ENCODE peak calls at places on chromosomes 12 and 14, in six cellular contexts. S is GM12878, H is A549, Z is upper lobe of left lung, M is HepG2, O is K562. G is an unnamed sample.

GRCh38 chr12:44405267-44405666 is 470.8 kb downstream of the NELL2 start:
- ATAC-seq in S (no peak), H (no peak), Z (no peak), M (no peak), O (no peak), G (no peak)

GRCh38 chr12:92242917-92243316 is 97.3 kb upstream of the BTG1 start:
- ATAC-seq in S (no peak), H (no peak), Z (no peak), M (no peak), O (no peak), G (no peak)

GRCh38 chr12:132205271-132206092 is 61.2 kb downstream of the NOC4L start:
- ATAC-seq in S (peak; percentile 49), H (no peak), Z (peak; percentile 16), M (peak; percentile 35), O (no peak), G (peak; percentile 52)

GRCh38 chr12:67425394-67425793 is 156.2 kb downstream of the CAND1 start:
- ATAC-seq in S (no peak), H (no peak), Z (no peak), M (no peak), O (no peak), G (no peak)

GRCh38 chr12:26340649-26341048 is 145.3 kb downstream of the SSPN start:
- ATAC-seq in S (peak; percentile 87), H (no peak), Z (peak; percentile 92), M (no peak), O (no peak), G (peak; percentile 70)

GRCh38 chr14:98997526-98998205 is 274.3 kb downstream of the BCL11B start:
- ATAC-seq in S (no peak), H (peak; percentile 30), Z (no peak), M (no peak), O (no peak), G (no peak)

GRCh38 chr12:102430661-102431060 is 49.7 kb downstream of the IGF1 start:
- ATAC-seq in S (no peak), H (no peak), Z (peak; percentile 49), M (no peak), O (no peak), G (peak; percentile 28)

GRCh38 chr14:61428261-61428660 is 106.9 kb downstream of the PRKCH start:
- ATAC-seq in S (no peak), H (no peak), Z (no peak), M (no peak), O (no peak), G (no peak)

GRCh38 chr12:106642991-106643390 is 60.2 kb downstream of the RFX4 start:
- ATAC-seq in S (no peak), H (peak; percentile 69), Z (no peak), M (no peak), O (no peak), G (no peak)

DNA sequence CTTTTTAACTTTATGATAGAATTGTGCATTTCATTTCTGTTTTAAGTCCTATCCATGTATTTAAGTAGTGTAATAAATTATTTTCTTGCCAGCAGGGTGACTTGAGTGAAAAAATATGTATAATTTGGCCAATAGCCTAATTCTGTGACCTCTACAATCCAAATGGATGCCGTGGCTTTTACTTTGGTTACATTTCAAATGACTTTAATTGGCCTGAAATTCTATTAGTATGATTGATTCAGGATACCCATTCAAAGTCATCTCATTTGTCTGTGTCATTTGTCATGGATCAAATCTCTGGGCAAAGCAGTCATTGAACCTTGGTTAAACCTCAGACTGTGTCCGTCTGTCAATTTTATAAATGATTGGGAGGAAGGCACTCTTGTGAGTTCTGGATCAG is 29.6 kb downstream of the CRADD start:
- ATAC-seq in S (no peak), H (no peak), Z (no peak), M (no peak), O (no peak), G (no peak)
- TF ChIP-seq EP300 in S (no peak), H (no peak), Z (no peak), M (no peak), O (no peak), G (no peak)

DNA sequence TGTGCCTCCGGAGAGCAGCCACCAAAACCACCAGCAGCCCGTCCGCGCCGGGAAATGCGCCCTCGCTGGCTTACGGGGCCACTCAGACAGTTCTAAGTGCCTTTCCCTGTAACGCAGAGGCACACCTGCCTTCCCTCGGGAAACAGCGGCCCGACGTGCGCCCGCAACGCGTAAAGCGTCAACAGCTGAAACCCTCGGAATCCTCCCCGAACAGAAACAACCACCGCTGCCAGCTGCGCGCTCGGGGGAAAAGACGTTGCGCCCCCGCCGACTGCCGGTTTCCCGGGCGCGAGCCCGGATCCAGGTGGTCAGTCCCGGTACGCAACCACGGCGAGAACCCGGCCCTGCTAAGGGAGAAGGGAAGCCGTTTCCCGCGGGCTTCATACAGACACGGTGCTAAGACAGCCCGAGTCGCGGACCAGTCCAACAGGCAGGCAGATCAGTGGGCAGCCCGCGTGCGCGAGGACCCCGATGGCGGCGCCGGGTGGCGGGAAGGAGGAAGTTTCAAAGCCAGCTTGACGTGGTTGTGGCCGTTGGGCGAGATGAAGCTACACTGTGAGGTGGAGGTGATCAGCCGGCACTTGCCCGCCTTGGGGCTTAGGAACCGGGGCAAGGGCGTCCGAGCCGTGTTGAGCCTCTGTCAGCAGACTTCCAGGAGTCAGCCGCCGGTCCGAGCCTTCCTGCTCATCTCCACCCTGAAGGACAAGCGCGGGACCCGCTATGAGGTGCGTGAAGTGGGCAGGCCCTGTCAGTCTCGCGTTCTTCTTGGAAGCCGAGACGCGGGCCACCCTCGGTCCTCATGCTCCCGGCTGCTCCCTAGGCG is at the start of gene LRR1:
- ATAC-seq in S (peak; percentile 66), H (peak; percentile 89), Z (peak; percentile 96), M (peak; percentile 76), O (peak; percentile 74), G (peak; percentile 87)
- TF ChIP-seq EP300 in S (peak; percentile 6), H (no peak), Z (no peak), M (no peak), O (peak; percentile 16), G (no peak)

DNA sequence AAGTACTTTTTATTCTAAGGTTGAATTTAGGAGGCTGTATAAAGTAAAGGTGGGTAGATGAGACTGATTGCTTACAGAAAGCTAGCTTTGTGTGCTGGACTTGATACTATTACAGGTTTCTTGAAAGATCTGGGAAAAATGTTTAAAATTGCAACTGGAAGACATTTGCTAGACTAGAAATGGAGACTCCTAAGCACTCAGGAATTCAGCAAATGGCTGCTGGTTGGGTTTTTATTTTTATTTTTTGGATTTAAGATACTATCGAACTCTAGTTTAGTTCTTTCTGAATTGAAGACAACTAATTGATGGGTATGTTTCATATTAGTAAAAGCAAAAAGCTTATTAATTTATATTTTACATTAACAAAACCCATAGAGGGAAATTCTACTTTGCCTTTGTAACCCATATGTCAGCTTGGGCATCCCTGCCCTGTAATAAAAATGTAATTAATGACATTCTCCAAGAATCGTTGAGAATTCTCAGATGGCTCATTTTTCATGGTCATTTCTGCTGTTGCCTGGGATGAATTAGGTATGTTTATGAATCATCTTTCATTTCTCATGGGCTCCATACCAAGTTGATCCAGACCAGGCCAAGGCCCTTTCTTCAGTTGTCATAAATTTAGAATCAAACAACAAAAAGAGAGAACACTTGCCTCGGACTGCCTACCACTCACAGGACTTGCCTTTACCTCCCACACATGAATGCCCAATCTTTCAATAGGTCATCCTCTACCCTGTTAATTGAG is 102.1 kb downstream of the ERGIC2 start:
- ATAC-seq in S (no peak), H (no peak), Z (peak; percentile 46), M (no peak), O (no peak), G (no peak)
- TF ChIP-seq EP300 in S (no peak), H (no peak), Z (no peak), M (no peak), O (no peak), G (no peak)

GRCh38 chr14:71397371-71397770 is 490.1 kb downstream of the PCNX1 start:
- ATAC-seq in S (no peak), H (no peak), Z (no peak), M (no peak), O (no peak), G (no peak)

GRCh38 chr14:71400821-71401447 is 493.7 kb downstream of the PCNX1 start:
- ATAC-seq in S (peak; percentile 55), H (no peak), Z (peak; percentile 27), M (no peak), O (no peak), G (no peak)

GRCh38 chr14:71396050-71396677 is 488.9 kb downstream of the PCNX1 start:
- ATAC-seq in S (no peak), H (no peak), Z (no peak), M (peak; percentile 56), O (no peak), G (no peak)

GRCh38 chr14:71398450-71398849 is 491.2 kb downstream of the PCNX1 start:
- ATAC-seq in S (peak; percentile 38), H (no peak), Z (peak; percentile 19), M (no peak), O (no peak), G (no peak)

GRCh38 chr14:71399057-71399487 is 491.8 kb downstream of the PCNX1 start:
- ATAC-seq in S (peak; percentile 77), H (no peak), Z (peak; percentile 87), M (no peak), O (no peak), G (peak; percentile 55)
- TF ChIP-seq EP300 in S (peak; percentile 95), H (no peak), Z (peak; percentile 39), M (no peak), O (no peak), G (no peak)

GRCh38 chr12:93670104-93670503 is 7.1 kb upstream of the CRADD start:
- ATAC-seq in S (no peak), H (no peak), Z (no peak), M (no peak), O (no peak), G (no peak)

GRCh38 chr12:93671044-93671443 is 6.1 kb upstream of the CRADD start:
- ATAC-seq in S (no peak), H (no peak), Z (no peak), M (no peak), O (no peak), G (no peak)

GRCh38 chr12:93676408-93677194 is 574 bp upstream of the CRADD start:
- ATAC-seq in S (no peak), H (peak; percentile 58), Z (no peak), M (no peak), O (peak; percentile 12), G (no peak)

GRCh38 chr12:93674386-93674785 is 2.8 kb upstream of the CRADD start:
- ATAC-seq in S (no peak), H (no peak), Z (no peak), M (no peak), O (no peak), G (no peak)

DNA sequence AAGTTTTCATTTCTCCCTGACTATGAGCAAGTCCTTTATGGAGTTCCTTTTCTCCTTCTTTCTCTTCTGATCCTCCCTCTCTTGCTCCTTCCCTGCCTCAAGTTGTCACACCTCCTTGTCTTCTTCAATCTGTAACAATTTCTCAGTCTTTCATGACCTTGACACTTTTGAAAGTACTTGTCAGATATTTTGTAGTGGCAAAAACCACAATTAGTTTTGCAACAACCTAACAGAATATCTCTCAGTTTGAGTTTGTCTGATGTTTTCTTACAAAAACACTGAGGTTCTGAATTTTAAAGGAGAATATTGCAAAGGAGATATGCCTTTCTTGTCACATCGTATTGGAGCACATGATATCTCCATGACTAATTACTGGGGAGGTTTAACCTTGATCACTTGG is 4.1 kb upstream of the CRADD start:
- ATAC-seq in S (no peak), H (no peak), Z (no peak), M (no peak), O (no peak), G (no peak)
- TF ChIP-seq EP300 in S (no peak), H (no peak), Z (no peak), M (no peak), O (no peak), G (no peak)

DNA sequence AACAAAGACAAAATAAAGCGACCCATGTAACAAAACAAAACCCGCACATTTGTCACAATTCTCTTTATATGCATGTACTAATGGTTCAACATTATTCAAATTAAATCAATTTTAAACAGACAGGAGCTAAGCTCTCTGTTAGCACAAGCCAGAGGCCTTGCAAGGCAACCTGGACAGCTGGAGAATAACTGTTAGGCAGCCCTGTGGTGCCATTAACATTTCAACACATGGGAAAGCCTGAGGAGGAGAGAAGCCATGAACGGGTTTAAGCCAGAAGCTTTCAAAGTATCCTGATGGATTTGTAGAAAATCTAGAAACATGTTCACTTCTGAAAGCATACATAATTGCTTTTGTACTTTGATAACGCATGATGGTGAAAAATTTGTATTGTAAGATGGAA is 34.3 kb downstream of the PSMC1 start:
- ATAC-seq in S (no peak), H (no peak), Z (no peak), M (no peak), O (no peak), G (no peak)
- TF ChIP-seq EP300 in S (no peak), H (no peak), Z (no peak), M (no peak), O (no peak), G (no peak)